ENCODE peak calls at places on chromosomes 4 and X, in six cellular contexts. X, G, L, C, Z and E are unnamed samples.

GRCh38 chr4:174553828-174554227 is 31.5 kb upstream of the HPGD start:
- DNase-seq in X (no peak), G (no peak), L (no peak), C (no peak), Z (peak; percentile 21), E (no peak)

GRCh38 chr4:19309365-19309764 is 942.3 kb upstream of the SLIT2 start:
- DNase-seq in X (no peak), G (no peak), L (peak; percentile 65), C (no peak), Z (peak; percentile 47), E (no peak)

GRCh38 chr4:147707892-147708672 is 23.8 kb upstream of the ARHGAP10 start:
- DNase-seq in X (peak; percentile 25), G (no peak), L (peak; percentile 50), C (peak; percentile 32), Z (peak; percentile 51), E (no peak)

GRCh38 chrX:72180539-72180938 is 1.0 kb upstream of the PIN4 start:
- DNase-seq in X (no peak), G (no peak), L (no peak), C (no peak), Z (no peak), E (no peak)

GRCh38 chr4:185209031-185209851 is at the start of gene SNX25:
- DNase-seq in X (peak; percentile 87), G (peak; percentile 85), L (peak; percentile 80), C (peak; percentile 94), Z (peak; percentile 77), E (peak; percentile 62)

GRCh38 chr4:171966356-171966755 is 153.2 kb downstream of the GALNTL6 start:
- DNase-seq in X (no peak), G (no peak), L (no peak), C (no peak), Z (no peak), E (no peak)

GRCh38 chr4:7218686-7219085 is 26.3 kb downstream of the SORCS2 start:
- DNase-seq in X (no peak), G (no peak), L (peak; percentile 17), C (no peak), Z (no peak), E (no peak)

GRCh38 chr4:165347647-165348569 is 20.4 kb downstream of the MSMO1 start:
- DNase-seq in X (no peak), G (no peak), L (no peak), C (no peak), Z (no peak), E (no peak)

GRCh38 chr4:81786063-81786763 is 314.5 kb upstream of the RASGEF1B start:
- DNase-seq in X (no peak), G (no peak), L (no peak), C (peak; percentile 22), Z (no peak), E (no peak)

GRCh38 chrX:24260827-24261550 is 52.9 kb downstream of the SUPT20HL2 start:
- DNase-seq in X (no peak), G (no peak), L (peak; percentile 46), C (no peak), Z (peak; percentile 33), E (no peak)

GRCh38 chrX:39948564-39948963 is 149.2 kb downstream of the BCOR start:
- DNase-seq in X (no peak), G (no peak), L (no peak), C (no peak), Z (no peak), E (no peak)

GRCh38 chr4:6324999-6325790 is 55.5 kb downstream of the WFS1 start:
- DNase-seq in X (no peak), G (no peak), L (no peak), C (no peak), Z (no peak), E (no peak)

GRCh38 chrX:1500701-1501624 is 36.0 kb downstream of the P2RY8 start:
- DNase-seq in X (peak; percentile 69), G (no peak), L (no peak), C (no peak), Z (no peak), E (no peak)

GRCh38 chrX:13752646-13753045 is 18.1 kb downstream of the OFD1 start:
- DNase-seq in X (peak; percentile 14), G (no peak), L (no peak), C (no peak), Z (no peak), E (no peak)

GRCh38 chrX:15947648-15948317 is 93.2 kb upstream of the AP1S2 start:
- DNase-seq in X (no peak), G (no peak), L (peak; percentile 75), C (no peak), Z (peak; percentile 76), E (no peak)

GRCh38 chr4:37441231-37442061 is 196.9 kb downstream of the NWD2 start:
- DNase-seq in X (no peak), G (no peak), L (peak; percentile 2), C (no peak), Z (no peak), E (no peak)

GRCh38 chr4:74365761-74366160 is 816 bp downstream of the EREG start:
- DNase-seq in X (no peak), G (no peak), L (peak; percentile 12), C (no peak), Z (no peak), E (no peak)

GRCh38 chrX:74535211-74535621 is 79.2 kb downstream of the RLIM start:
- DNase-seq in X (peak; percentile 22), G (no peak), L (peak; percentile 48), C (peak; percentile 75), Z (peak; percentile 46), E (no peak)

GRCh38 chr4:168621806-168622589 is 125.1 kb downstream of the PALLD start:
- DNase-seq in X (no peak), G (no peak), L (peak; percentile 84), C (peak; percentile 80), Z (peak; percentile 57), E (no peak)

GRCh38 chr4:157270108-157270507 is 49.6 kb downstream of the GRIA2 start:
- DNase-seq in X (no peak), G (no peak), L (no peak), C (peak; percentile 83), Z (no peak), E (no peak)

GRCh38 chrX:21745756-21746155 is 12.2 kb downstream of the SMPX start:
- DNase-seq in X (peak; percentile 2), G (no peak), L (peak; percentile 12), C (peak; percentile 45), Z (peak; percentile 39), E (no peak)